ENCODE peak calls at places on chromosomes 6 and 20, in eight cellular contexts. D is PC-9, S is GM12878, C is AG10803, Z is fibroblast of lung, I is tibial artery, M is cardiac fibroblast, J is upper lobe of left lung. W is an unnamed sample.

GRCh38 chr6:70166088-70166958 is 136.6 kb downstream of the COL9A1 start:
- DNase-seq in D (peak), S (no peak), C (peak), Z (peak), I (peak), M (peak), J (peak), W (peak)

GRCh38 chr6:33329058-33329457 is 11.5 kb upstream of the ZBTB22 start:
- DNase-seq in D (no peak), S (no peak), C (no peak), Z (no peak), I (no peak), M (peak), J (no peak), W (no peak)

GRCh38 chr6:152636675-152637421 is at the start of gene SYNE1:
- DNase-seq in D (no peak), S (no peak), C (no peak), Z (peak), I (no peak), M (peak), J (peak), W (peak)

GRCh38 chr6:162683135-162683534 is 44.4 kb downstream of the PRKN start:
- DNase-seq in D (no peak), S (no peak), C (no peak), Z (no peak), I (no peak), M (no peak), J (no peak), W (no peak)

GRCh38 chr6:155216312-155217028 is 47.3 kb upstream of the CLDN20 start:
- DNase-seq in D (no peak), S (no peak), C (no peak), Z (no peak), I (no peak), M (no peak), J (no peak), W (no peak)

GRCh38 chr20:34579936-34580587 is 21.5 kb downstream of the MAP1LC3A start:
- DNase-seq in D (peak), S (peak), C (peak), Z (peak), I (no peak), M (no peak), J (no peak), W (peak)

GRCh38 chr20:48733296-48733790 is 94.5 kb downstream of the PREX1 start:
- DNase-seq in D (no peak), S (no peak), C (no peak), Z (peak), I (no peak), M (peak), J (no peak), W (peak)

GRCh38 chr6:107115695-107116327 is 496 bp upstream of the BEND3 start:
- DNase-seq in D (peak), S (no peak), C (peak), Z (no peak), I (no peak), M (peak), J (peak), W (peak)

GRCh38 chr20:1876217-1876921 is 18.8 kb upstream of the SIRPA start:
- DNase-seq in D (peak), S (no peak), C (no peak), Z (no peak), I (no peak), M (peak), J (no peak), W (no peak)

GRCh38 chr6:155014715-155015300 is 19.7 kb downstream of the TIAM2 start:
- DNase-seq in D (no peak), S (no peak), C (peak), Z (peak), I (no peak), M (peak), J (no peak), W (peak)

GRCh38 chr20:21234816-21235215 is 68.3 kb upstream of the XRN2 start:
- DNase-seq in D (no peak), S (no peak), C (no peak), Z (no peak), I (no peak), M (no peak), J (no peak), W (no peak)

GRCh38 chr6:155130161-155130853 is 133.5 kb upstream of the CLDN20 start:
- DNase-seq in D (no peak), S (no peak), C (no peak), Z (peak), I (no peak), M (no peak), J (no peak), W (no peak)

GRCh38 chr6:16855460-16855859 is 94.2 kb upstream of the ATXN1 start:
- DNase-seq in D (no peak), S (no peak), C (no peak), Z (no peak), I (no peak), M (no peak), J (no peak), W (no peak)

GRCh38 chr6:72619883-72620696 is 1.8 kb upstream of the KCNQ5 start:
- DNase-seq in D (no peak), S (peak), C (peak), Z (peak), I (peak), M (peak), J (peak), W (peak)

GRCh38 chr6:161838306-161839035 is 564.6 kb upstream of the AGPAT4 start:
- DNase-seq in D (no peak), S (no peak), C (no peak), Z (no peak), I (no peak), M (no peak), J (no peak), W (no peak)

GRCh38 chr6:161301338-161301737 is 27.5 kb upstream of the AGPAT4 start:
- DNase-seq in D (no peak), S (no peak), C (peak), Z (peak), I (peak), M (peak), J (peak), W (peak)

GRCh38 chr6:137758661-137759060 is 108.4 kb upstream of the TNFAIP3 start:
- DNase-seq in D (no peak), S (no peak), C (no peak), Z (no peak), I (no peak), M (no peak), J (no peak), W (no peak)

GRCh38 chr6:41638002-41638800 is at the start of gene MDFI:
- DNase-seq in D (no peak), S (no peak), C (no peak), Z (peak), I (no peak), M (no peak), J (no peak), W (peak)
- H3K4me3 ChIP-seq in D (peak), S (no peak), C (no peak), Z (peak), I (peak), M (peak), J (peak), W (peak)

GRCh38 chr6:44679906-44680698 is 292.6 kb downstream of the CDC5L start:
- DNase-seq in D (no peak), S (no peak), C (no peak), Z (no peak), I (no peak), M (no peak), J (no peak), W (no peak)
- TF ChIP-seq CTCF in D (no peak), S (no peak), C (no peak), Z (no peak), I (no peak), M (no peak), J (no peak), W (no peak)

GRCh38 chr6:148570456-148570855 is 176.4 kb upstream of the UST start:
- DNase-seq in D (no peak), S (no peak), C (no peak), Z (no peak), I (no peak), M (no peak), J (no peak), W (no peak)
- H3K4me3 ChIP-seq in D (no peak), S (no peak), C (no peak), Z (no peak), I (no peak), M (no peak), J (no peak), W (no peak)

GRCh38 chr6:111872521-111873177 is 603 bp downstream of the FYN start:
- DNase-seq in D (peak), S (no peak), C (peak), Z (peak), I (peak), M (peak), J (peak), W (peak)
- TF ChIP-seq CTCF in D (no peak), S (no peak), C (peak), Z (no peak), I (peak), M (no peak), J (no peak), W (no peak)

GRCh38 chr6:128063850-128064539 is 163.1 kb upstream of the THEMIS start:
- DNase-seq in D (no peak), S (no peak), C (no peak), Z (no peak), I (no peak), M (no peak), J (no peak), W (no peak)
- H3K4me3 ChIP-seq in D (no peak), S (no peak), C (no peak), Z (no peak), I (no peak), M (no peak), J (no peak), W (no peak)

GRCh38 chr6:100446922-100447899 is 17.5 kb downstream of the SIM1 start:
- DNase-seq in D (no peak), S (no peak), C (no peak), Z (no peak), I (no peak), M (peak), J (no peak), W (peak)

GRCh38 chr6:100449239-100449691 is 15.5 kb downstream of the SIM1 start:
- DNase-seq in D (no peak), S (no peak), C (no peak), Z (no peak), I (no peak), M (no peak), J (no peak), W (no peak)

GRCh38 chr6:100447900-100448700 is 16.6 kb downstream of the SIM1 start:
- DNase-seq in D (no peak), S (no peak), C (no peak), Z (no peak), I (no peak), M (no peak), J (no peak), W (no peak)

GRCh38 chr6:100445512-100445911 is 19.2 kb downstream of the SIM1 start:
- DNase-seq in D (no peak), S (no peak), C (no peak), Z (no peak), I (no peak), M (no peak), J (no peak), W (no peak)

DNA sequence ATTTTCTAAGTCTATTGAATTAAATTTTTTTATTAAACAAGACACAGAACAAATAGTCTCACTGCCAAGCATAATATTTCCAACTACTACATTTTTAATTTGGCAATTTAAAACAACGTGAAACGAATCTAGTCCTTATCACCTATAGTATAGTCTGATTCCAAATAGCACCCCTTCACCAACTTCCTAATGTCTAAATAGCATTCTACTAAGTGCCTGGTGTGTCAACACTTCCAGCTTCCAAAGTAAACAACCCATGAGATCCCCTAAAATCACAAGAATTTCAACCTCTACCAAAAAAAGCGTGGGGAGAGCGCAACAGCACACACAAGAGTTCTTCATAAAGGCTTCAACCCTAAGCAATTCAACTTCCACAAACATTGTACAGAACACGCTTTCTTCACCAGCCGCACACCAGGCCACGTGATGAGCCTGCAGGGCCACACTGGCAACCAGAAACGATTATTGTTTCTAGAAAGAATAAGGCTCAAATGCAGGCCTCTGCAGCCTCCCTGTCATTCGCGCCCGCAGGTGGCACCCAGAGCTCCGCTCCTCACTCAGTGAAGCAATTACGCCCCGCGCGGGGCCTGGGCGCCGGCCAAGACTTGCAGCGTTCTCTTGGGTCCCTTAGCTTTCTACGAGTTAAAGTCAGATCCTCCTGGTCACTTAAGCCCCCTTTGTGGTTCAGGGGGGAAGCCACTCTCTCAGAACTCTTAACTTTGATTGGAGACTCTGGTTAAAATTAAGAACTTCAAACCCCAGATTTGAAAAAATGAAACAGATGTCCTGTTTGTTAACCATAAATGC is 18.4 kb downstream of the SIM1 start:
- DNase-seq in D (no peak), S (no peak), C (no peak), Z (no peak), I (no peak), M (no peak), J (no peak), W (no peak)
- TF ChIP-seq CTCF in D (no peak), S (no peak), C (no peak), Z (no peak), I (no peak), M (no peak), J (no peak), W (no peak)

GRCh38 chr20:62120990-62121775 is 1.1 kb upstream of the LSM14B start:
- DNase-seq in D (no peak), S (no peak), C (peak), Z (no peak), I (peak), M (peak), J (peak), W (no peak)

GRCh38 chr20:62121776-62122658 is at the start of gene LSM14B:
- DNase-seq in D (peak), S (peak), C (peak), Z (peak), I (peak), M (peak), J (peak), W (peak)

GRCh38 chr20:62123450-62124118 is 1.3 kb downstream of the LSM14B start:
- DNase-seq in D (no peak), S (no peak), C (peak), Z (peak), I (no peak), M (peak), J (peak), W (peak)

GRCh38 chr20:62120365-62120762 is 1.9 kb upstream of the LSM14B start:
- DNase-seq in D (no peak), S (no peak), C (no peak), Z (no peak), I (no peak), M (no peak), J (no peak), W (no peak)

DNA sequence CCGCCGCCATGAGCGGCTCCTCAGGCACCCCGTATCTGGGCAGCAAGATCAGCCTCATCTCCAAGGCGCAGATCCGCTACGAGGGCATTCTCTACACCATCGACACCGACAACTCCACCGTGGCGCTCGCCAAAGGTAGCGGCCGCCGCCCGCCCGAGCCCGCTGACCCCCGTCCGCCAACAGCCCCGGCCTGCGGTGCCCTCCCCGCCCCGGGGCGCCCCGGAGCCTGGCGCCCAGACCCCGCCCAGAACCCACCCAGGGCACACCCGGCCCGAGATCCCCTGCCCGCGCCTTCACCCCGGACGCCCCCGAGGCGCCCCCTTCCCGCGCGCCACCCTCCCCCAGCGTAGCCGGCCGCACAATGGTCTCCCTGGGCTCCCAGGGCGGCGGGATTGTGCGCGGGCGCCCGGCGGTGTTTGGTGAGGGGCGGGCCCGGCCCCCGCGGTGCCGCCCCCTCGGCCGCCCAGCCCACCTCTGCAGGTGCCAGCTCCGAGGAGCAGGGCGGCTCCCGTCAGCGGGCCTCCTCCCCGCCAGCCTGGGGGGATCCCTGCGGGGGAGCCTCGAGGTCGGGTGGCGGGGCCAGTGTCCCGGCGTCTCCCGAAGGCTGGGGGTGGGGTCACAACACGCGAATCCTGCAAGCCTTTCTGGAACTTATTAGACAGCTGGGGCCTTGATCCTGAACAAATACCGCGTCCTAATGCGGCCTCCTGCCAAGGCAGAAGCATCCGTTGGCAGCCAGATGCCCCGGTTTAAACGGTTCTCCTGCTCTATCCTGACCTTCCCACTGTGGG is 579 bp downstream of the LSM14B start:
- DNase-seq in D (peak), S (no peak), C (peak), Z (no peak), I (no peak), M (peak), J (peak), W (peak)
- H3K4me3 ChIP-seq in D (peak), S (peak), C (peak), Z (peak), I (peak), M (peak), J (peak), W (peak)

GRCh38 chr20:41853803-41854202 is 235.6 kb upstream of the CHD6 start:
- DNase-seq in D (no peak), S (no peak), C (no peak), Z (no peak), I (no peak), M (no peak), J (no peak), W (no peak)

GRCh38 chr20:41848180-41848579 is 230.0 kb upstream of the CHD6 start:
- DNase-seq in D (no peak), S (no peak), C (no peak), Z (no peak), I (no peak), M (no peak), J (no peak), W (no peak)
- TF ChIP-seq CTCF in D (peak), S (no peak), C (no peak), Z (no peak), I (no peak), M (no peak), J (no peak), W (no peak)

GRCh38 chr6:28634758-28635546 is 109.3 kb downstream of the GPX5 start:
- DNase-seq in D (peak), S (no peak), C (no peak), Z (peak), I (no peak), M (peak), J (no peak), W (no peak)
- H3K4me3 ChIP-seq in D (peak), S (no peak), C (peak), Z (peak), I (peak), M (peak), J (no peak), W (peak)

DNA sequence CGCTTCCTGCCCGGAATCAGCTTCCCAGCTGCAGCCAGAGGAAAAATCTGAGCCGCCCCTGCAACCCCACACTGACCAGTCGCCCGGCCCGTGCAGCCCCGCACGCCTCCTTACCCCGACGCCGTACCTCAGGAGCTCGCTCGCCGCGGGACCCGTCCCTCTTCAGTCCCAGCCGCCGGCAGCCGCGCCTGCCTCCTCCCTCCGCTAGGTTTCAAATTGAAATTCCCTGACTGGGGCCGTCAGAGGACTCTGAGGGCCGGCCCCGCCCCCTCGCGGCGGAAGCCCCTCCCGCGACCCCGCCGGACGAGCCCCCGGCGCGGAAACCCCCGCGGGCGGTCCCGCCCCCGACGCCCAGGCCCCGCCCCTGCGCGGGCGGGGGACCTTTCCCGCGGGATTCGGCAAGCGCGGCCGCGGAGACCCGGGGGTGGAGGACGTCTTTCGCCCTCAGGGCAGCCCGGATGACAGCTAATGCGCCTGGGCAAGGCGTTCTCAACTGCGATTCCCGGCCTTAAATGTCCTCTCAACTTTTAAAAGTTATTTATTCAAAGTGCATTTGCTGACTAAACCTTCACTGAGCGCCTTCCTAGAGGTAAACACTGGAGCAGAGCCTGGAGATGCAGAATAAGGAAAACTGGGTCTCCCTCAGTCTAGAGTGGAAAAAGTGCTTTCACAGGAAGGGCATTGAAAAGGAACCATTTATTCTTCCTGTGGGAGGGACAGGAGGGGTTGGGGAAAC is at the start of gene EPB41L2:
- DNase-seq in D (peak), S (peak), C (peak), Z (peak), I (peak), M (peak), J (peak), W (peak)
- TF ChIP-seq CTCF in D (no peak), S (no peak), C (peak), Z (peak), I (peak), M (peak), J (peak), W (no peak)